ENCODE peak calls at places on chromosomes 6 and 20, in four cellular contexts. P is mesendoderm, X is esophagus squamous epithelium, W is BE2C. Q is an unnamed sample.

GRCh38 chr6:147022041-147022440 is 182.2 kb upstream of the STXBP5 start:
- DNase-seq in P (peak; percentile 15), X (no peak), W (no peak), Q (no peak)

GRCh38 chr6:43723737-43724295 is 36.2 kb upstream of the MRPS18A start:
- DNase-seq in P (peak; percentile 76), X (no peak), W (peak; percentile 73), Q (peak; percentile 81)

GRCh38 chr20:62830821-62831220 is 14.0 kb downstream of the COL9A3 start:
- DNase-seq in P (no peak), X (no peak), W (peak; percentile 15), Q (peak; percentile 70)

GRCh38 chr6:100568255-100568654 is 103.5 kb upstream of the SIM1 start:
- DNase-seq in P (no peak), X (no peak), W (no peak), Q (no peak)

GRCh38 chr6:143176090-143177021 is 115.7 kb downstream of the AIG1 start:
- DNase-seq in P (peak; percentile 67), X (no peak), W (peak; percentile 19), Q (no peak)

GRCh38 chr6:4491501-4492260 is 284.5 kb upstream of the CDYL start:
- DNase-seq in P (no peak), X (no peak), W (no peak), Q (no peak)

GRCh38 chr20:10705801-10706459 is 32.1 kb upstream of the JAG1 start:
- DNase-seq in P (no peak), X (peak; percentile 4), W (no peak), Q (no peak)

GRCh38 chr6:21188505-21189223 is 404.9 kb upstream of the SOX4 start:
- DNase-seq in P (peak; percentile 39), X (no peak), W (no peak), Q (no peak)

GRCh38 chr6:125904871-125905270 is 51.7 kb upstream of the HINT3 start:
- DNase-seq in P (no peak), X (no peak), W (no peak), Q (no peak)

GRCh38 chr6:36839819-36840379 is 655 bp upstream of the CPNE5 start:
- DNase-seq in P (peak; percentile 32), X (no peak), W (peak; percentile 68), Q (peak; percentile 87)

GRCh38 chr6:343226-343935 is 48.2 kb upstream of the IRF4 start:
- DNase-seq in P (no peak), X (no peak), W (no peak), Q (no peak)

GRCh38 chr6:105519954-105520353 is 117.1 kb upstream of the PREP start:
- DNase-seq in P (no peak), X (no peak), W (no peak), Q (no peak)

GRCh38 chr6:683742-684440 is 9.0 kb downstream of the EXOC2 start:
- DNase-seq in P (peak; percentile 86), X (no peak), W (peak; percentile 67), Q (no peak)

GRCh38 chr6:6547111-6547879 is 41.2 kb upstream of the LY86 start:
- DNase-seq in P (peak; percentile 90), X (peak; percentile 25), W (peak; percentile 78), Q (peak; percentile 94)

GRCh38 chr20:6766433-6766832 is 1.1 kb upstream of the BMP2 start:
- DNase-seq in P (no peak), X (no peak), W (no peak), Q (no peak)

GRCh38 chr6:366389-366788 is 25.2 kb upstream of the IRF4 start:
- DNase-seq in P (no peak), X (no peak), W (no peak), Q (no peak)

GRCh38 chr6:21781075-21781474 is 187.5 kb downstream of the SOX4 start:
- DNase-seq in P (peak; percentile 25), X (no peak), W (no peak), Q (no peak)

GRCh38 chr6:15420959-15421438 is 175.1 kb downstream of the JARID2 start:
- DNase-seq in P (peak; percentile 60), X (no peak), W (no peak), Q (no peak)

GRCh38 chr6:11732036-11732545 is 46.5 kb downstream of the ADTRP start:
- DNase-seq in P (no peak), X (peak; percentile 15), W (no peak), Q (peak; percentile 93)

GRCh38 chr6:5422321-5422915 is 161.1 kb downstream of the FARS2 start:
- DNase-seq in P (peak; percentile 72), X (no peak), W (peak; percentile 54), Q (no peak)

GRCh38 chr20:16608265-16608636 is 35.0 kb upstream of the KIF16B start:
- DNase-seq in P (no peak), X (no peak), W (no peak), Q (no peak)

GRCh38 chr20:10674684-10675455 is 1.1 kb upstream of the JAG1 start:
- DNase-seq in P (peak; percentile 89), X (no peak), W (peak; percentile 77), Q (peak; percentile 89)

GRCh38 chr6:149867876-149868640 is 3.9 kb upstream of the LRP11 start:
- DNase-seq in P (peak; percentile 84), X (no peak), W (no peak), Q (no peak)

GRCh38 chr20:40046703-40047102 is 642.3 kb downstream of the MAFB start:
- DNase-seq in P (no peak), X (no peak), W (no peak), Q (no peak)

GRCh38 chr20:50578061-50578777 is 68.0 kb downstream of the PTPN1 start:
- DNase-seq in P (no peak), X (no peak), W (no peak), Q (peak; percentile 59)

GRCh38 chr6:151493495-151494234 is at the start of gene CCDC170:
- DNase-seq in P (peak; percentile 70), X (no peak), W (peak; percentile 21), Q (peak; percentile 80)

GRCh38 chr6:112058673-112059072 is 4.8 kb downstream of the CCN6 start:
- DNase-seq in P (no peak), X (no peak), W (no peak), Q (no peak)

GRCh38 chr6:33116881-33117711 is 41.3 kb downstream of the HLA-DPB1 start:
- DNase-seq in P (peak; percentile 72), X (no peak), W (no peak), Q (peak; percentile 70)

GRCh38 chr6:11972806-11973205 is 39.3 kb upstream of the HIVEP1 start:
- DNase-seq in P (no peak), X (no peak), W (no peak), Q (no peak)

GRCh38 chr6:41894366-41895299 is 542 bp downstream of the USP49 start:
- DNase-seq in P (peak; percentile 49), X (no peak), W (peak; percentile 7), Q (peak; percentile 39)

GRCh38 chr6:118298476-118298875 is 249.6 kb upstream of the PLN start:
- DNase-seq in P (no peak), X (no peak), W (no peak), Q (no peak)

GRCh38 chr6:118294906-118295305 is 253.2 kb upstream of the PLN start:
- DNase-seq in P (no peak), X (no peak), W (no peak), Q (no peak)

GRCh38 chr6:118295336-118295735 is 252.8 kb upstream of the PLN start:
- DNase-seq in P (no peak), X (no peak), W (no peak), Q (no peak)

GRCh38 chr6:118297821-118298220 is 250.3 kb upstream of the PLN start:
- DNase-seq in P (peak; percentile 29), X (no peak), W (no peak), Q (no peak)

GRCh38 chr6:118296129-118296852 is 251.8 kb upstream of the PLN start:
- DNase-seq in P (no peak), X (no peak), W (no peak), Q (no peak)
- H3K4me1 ChIP-seq in P (no peaks in the 10 kb centered on the region), X (no peaks in the 10 kb centered on the region), W (no peaks in the 10 kb centered on the region), Q (peaks cover 10% of the 10 kb centered on the region)

DNA sequence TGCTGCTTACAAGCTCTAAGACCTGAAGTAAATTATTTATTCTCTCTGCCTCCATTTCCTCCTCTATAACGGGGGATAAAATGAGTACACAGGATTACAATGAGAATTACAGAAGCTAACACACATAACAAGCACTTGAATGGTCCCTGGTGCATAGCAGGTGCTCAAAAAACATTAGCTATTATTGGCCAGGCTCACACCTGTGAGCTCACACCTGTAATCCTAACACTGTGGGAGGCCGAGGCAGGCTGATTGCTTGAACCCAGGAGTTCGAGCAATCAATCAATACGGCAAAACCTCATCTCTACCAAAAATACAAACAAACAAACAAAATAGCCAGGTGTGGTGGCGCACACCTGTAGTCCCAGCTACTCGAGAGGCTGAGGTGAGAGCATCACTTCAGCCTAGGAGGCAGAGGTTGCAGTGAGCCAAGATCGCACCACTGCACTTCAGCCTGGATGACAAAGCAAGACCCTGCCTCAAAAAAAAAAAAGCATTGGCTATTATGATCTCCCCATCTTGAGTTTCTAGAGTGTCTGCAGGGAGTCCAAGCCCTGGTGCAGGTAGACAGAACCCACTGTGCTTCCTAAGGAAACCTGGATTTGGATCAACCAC is 68.1 kb downstream of the PREX1 start:
- DNase-seq in P (no peak), X (no peak), W (no peak), Q (no peak)
- H3K4me1 ChIP-seq in P (peaks cover 3% of the 10 kb centered on the region), X (peaks cover 30% of the 10 kb centered on the region), W (no peaks in the 10 kb centered on the region), Q (no peaks in the 10 kb centered on the region)

GRCh38 chr20:31704225-31705119 is 18.2 kb downstream of the BCL2L1 start:
- DNase-seq in P (peak; percentile 88), X (no peak), W (no peak), Q (no peak)

GRCh38 chr20:31699801-31700728 is 22.6 kb downstream of the BCL2L1 start:
- DNase-seq in P (no peak), X (no peak), W (no peak), Q (no peak)

GRCh38 chr20:31698803-31699718 is 23.6 kb downstream of the BCL2L1 start:
- DNase-seq in P (peak; percentile 86), X (no peak), W (no peak), Q (no peak)

GRCh38 chr20:31700747-31701146 is 21.9 kb downstream of the BCL2L1 start:
- DNase-seq in P (no peak), X (no peak), W (no peak), Q (no peak)

GRCh38 chr20:31701591-31701990 is 21.1 kb downstream of the BCL2L1 start:
- DNase-seq in P (no peak), X (no peak), W (no peak), Q (no peak)
- H3K4me1 ChIP-seq in P (no peaks in the 10 kb centered on the region), X (peaks cover 65% of the 10 kb centered on the region), W (no peaks in the 10 kb centered on the region), Q (peaks cover 7% of the 10 kb centered on the region)

DNA sequence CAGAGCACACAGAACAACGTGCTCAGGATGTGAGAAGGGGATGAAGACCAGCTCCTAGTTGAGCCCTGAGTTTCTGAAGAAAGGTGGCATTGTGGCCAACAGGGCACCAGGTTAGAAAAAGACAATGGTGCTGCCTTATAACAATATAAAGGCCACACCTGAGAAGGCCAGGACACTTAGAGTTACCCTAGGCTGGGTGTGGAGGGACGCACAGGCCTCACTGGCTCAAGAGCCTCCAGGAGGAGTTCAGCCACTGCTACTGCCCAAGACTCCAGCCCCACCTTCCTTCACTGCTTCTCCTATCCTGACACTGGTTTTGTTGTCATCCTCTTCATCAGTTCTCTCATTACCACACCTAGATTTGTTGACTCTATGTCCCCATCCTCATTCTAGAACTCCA is 55.2 kb upstream of the BEND6 start:
- DNase-seq in P (no peak), X (no peak), W (no peak), Q (no peak)
- H3K4me1 ChIP-seq in P (no peaks in the 10 kb centered on the region), X (peaks cover 10% of the 10 kb centered on the region), W (no peaks in the 10 kb centered on the region), Q (no peaks in the 10 kb centered on the region)

DNA sequence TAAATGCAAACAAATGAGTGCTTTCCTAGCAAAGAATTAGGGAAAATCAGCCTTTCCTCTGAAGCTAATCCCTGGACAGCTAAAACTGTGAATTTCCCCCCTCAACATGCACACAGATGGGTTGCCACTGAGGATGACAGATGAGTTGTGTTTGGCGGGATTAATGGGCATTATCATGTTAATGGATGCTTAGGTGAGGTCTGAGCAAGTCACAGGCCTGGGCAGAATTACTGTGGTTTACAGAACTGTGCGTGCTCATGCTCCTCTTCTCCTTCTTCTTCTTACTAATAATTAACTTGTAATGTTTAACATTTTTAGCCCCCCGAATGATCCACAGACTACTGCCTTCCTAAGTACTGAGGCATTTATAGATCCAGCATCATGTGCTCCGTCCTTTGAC is 753.3 kb upstream of the MMS22L start:
- DNase-seq in P (peak; percentile 42), X (no peak), W (no peak), Q (no peak)
- H3K4me1 ChIP-seq in P (no peaks in the 10 kb centered on the region), X (no peaks in the 10 kb centered on the region), W (no peaks in the 10 kb centered on the region), Q (no peaks in the 10 kb centered on the region)